ENCODE peak calls at places on chromosomes 11 and 22, in ten cellular contexts. B, L, M, H, G, Q, K, J, I and S are unnamed samples.
A peak's percentile ranks its signal among the peaks of the same experiment; 100 is the strongest.

GRCh38 chr11:10666556-10666955 is 27.0 kb downstream of the IRAG1 start:
- DNase-seq in B (no peak), L (peak; percentile 74), M (no peak), H (no peak), G (no peak), Q (peak; percentile 35), K (peak; percentile 61), J (no peak), I (no peak), S (peak; percentile 54)

GRCh38 chr11:82987997-82988396 is 83.7 kb downstream of the RAB30 start:
- DNase-seq in B (no peak), L (no peak), M (no peak), H (no peak), G (no peak), Q (no peak), K (no peak), J (no peak), I (no peak), S (no peak)

GRCh38 chr11:119316729-119317591 is at the start of gene MCAM:
- DNase-seq in B (no peak), L (peak; percentile 54), M (peak; percentile 39), H (peak; percentile 79), G (no peak), Q (no peak), K (peak; percentile 33), J (no peak), I (no peak), S (peak; percentile 84)

GRCh38 chr11:41498726-41499125 is 39.3 kb upstream of the LRRC4C start:
- DNase-seq in B (no peak), L (peak; percentile 26), M (peak; percentile 50), H (no peak), G (no peak), Q (no peak), K (no peak), J (peak; percentile 9), I (no peak), S (peak; percentile 51)

GRCh38 chr11:23856654-23857053 is 640.2 kb upstream of the LUZP2 start:
- DNase-seq in B (no peak), L (peak; percentile 11), M (peak; percentile 83), H (no peak), G (no peak), Q (peak; percentile 71), K (peak; percentile 96), J (no peak), I (peak; percentile 79), S (no peak)

GRCh38 chr22:30265851-30266444 is 703 bp downstream of the OSM start:
- DNase-seq in B (peak; percentile 89), L (no peak), M (no peak), H (peak; percentile 67), G (peak; percentile 87), Q (no peak), K (no peak), J (peak; percentile 81), I (no peak), S (no peak)

GRCh38 chr22:39527481-39527961 is 5.0 kb downstream of the RPS19BP1 start:
- DNase-seq in B (no peak), L (peak; percentile 15), M (no peak), H (no peak), G (no peak), Q (no peak), K (no peak), J (peak; percentile 65), I (no peak), S (no peak)

GRCh38 chr11:69876013-69876412 is 56.8 kb upstream of the FGF3 start:
- DNase-seq in B (peak; percentile 18), L (no peak), M (no peak), H (no peak), G (no peak), Q (no peak), K (no peak), J (no peak), I (no peak), S (no peak)

GRCh38 chr22:20205964-20206708 is 55.3 kb upstream of the CCDC188 start:
- DNase-seq in B (peak; percentile 71), L (peak; percentile 77), M (peak; percentile 81), H (peak; percentile 54), G (peak; percentile 78), Q (peak; percentile 74), K (peak; percentile 80), J (peak; percentile 76), I (peak; percentile 43), S (no peak)

GRCh38 chr11:120618399-120618798 is 106.9 kb downstream of the GRIK4 start:
- DNase-seq in B (no peak), L (no peak), M (no peak), H (no peak), G (no peak), Q (no peak), K (no peak), J (no peak), I (no peak), S (no peak)

GRCh38 chr22:50293441-50294318 is 13.8 kb downstream of the PLXNB2 start:
- DNase-seq in B (no peak), L (peak; percentile 92), M (peak; percentile 90), H (no peak), G (no peak), Q (peak; percentile 85), K (peak; percentile 52), J (peak; percentile 60), I (no peak), S (peak; percentile 96)

GRCh38 chr11:57647960-57648776 is 1.5 kb downstream of the YPEL4 start:
- DNase-seq in B (no peak), L (peak; percentile 40), M (peak; percentile 39), H (no peak), G (no peak), Q (no peak), K (no peak), J (no peak), I (no peak), S (peak; percentile 40)

GRCh38 chr11:112881461-112881860 is 79.8 kb upstream of the NCAM1 start:
- DNase-seq in B (no peak), L (peak; percentile 44), M (peak; percentile 24), H (no peak), G (no peak), Q (peak; percentile 62), K (peak; percentile 18), J (no peak), I (peak; percentile 35), S (peak; percentile 89)

GRCh38 chr22:46051646-46052045 is 74.7 kb upstream of the WNT7B start:
- DNase-seq in B (no peak), L (no peak), M (no peak), H (peak; percentile 19), G (no peak), Q (no peak), K (no peak), J (no peak), I (no peak), S (no peak)

GRCh38 chr11:113629562-113629961 is 76.5 kb downstream of the TMPRSS5 start:
- DNase-seq in B (no peak), L (no peak), M (no peak), H (no peak), G (no peak), Q (no peak), K (no peak), J (no peak), I (no peak), S (no peak)

GRCh38 chr22:42608481-42609361 is 6.0 kb downstream of the POLDIP3 start:
- DNase-seq in B (no peak), L (peak; percentile 65), M (peak; percentile 64), H (no peak), G (no peak), Q (peak; percentile 46), K (peak; percentile 64), J (no peak), I (no peak), S (peak; percentile 81)

GRCh38 chr11:73951797-73952196 is 971 bp downstream of the DNAJB13 start:
- DNase-seq in B (no peak), L (no peak), M (no peak), H (no peak), G (no peak), Q (no peak), K (no peak), J (no peak), I (no peak), S (no peak)